ENCODE peak calls at places on chromosome 18, in six cellular contexts. One of them, this sample, is unnamed.

GRCh38 chr18:36809590-36810381 is 19.0 kb downstream of the TPGS2 start:
- DNase-seq in suprapubic skin: no peak
- DNase-seq in GM12891: peak; percentile 42
- DNase-seq in K562: peak; percentile 82
- DNase-seq in ovary: peak; percentile 26
- DNase-seq in transverse colon: peak; percentile 14
- DNase-seq in this sample: no peak

GRCh38 chr18:50665015-50665414 is 105.1 kb downstream of the MAPK4 start:
- DNase-seq in suprapubic skin: no peak
- DNase-seq in GM12891: no peak
- DNase-seq in K562: no peak
- DNase-seq in transverse colon: no peak
- DNase-seq in ovary: no peak
- DNase-seq in this sample: no peak

GRCh38 chr18:40382191-40382590 is 1572.8 kb upstream of the PIK3C3 start:
- DNase-seq in transverse colon: no peak
- DNase-seq in ovary: no peak
- DNase-seq in K562: no peak
- DNase-seq in GM12891: no peak
- DNase-seq in suprapubic skin: no peak
- DNase-seq in this sample: no peak

GRCh38 chr18:21000667-21001066 is 110.9 kb downstream of the ROCK1 start:
- DNase-seq in suprapubic skin: no peak
- DNase-seq in GM12891: no peak
- DNase-seq in ovary: no peak
- DNase-seq in transverse colon: no peak
- DNase-seq in K562: no peak
- DNase-seq in this sample: no peak

GRCh38 chr18:55508637-55509036 is 79.4 kb downstream of the TCF4 start:
- DNase-seq in suprapubic skin: no peak
- DNase-seq in transverse colon: no peak
- DNase-seq in ovary: no peak
- DNase-seq in GM12891: no peak
- DNase-seq in K562: no peak
- DNase-seq in this sample: no peak

GRCh38 chr18:73980289-73980979 is 167.2 kb downstream of the FBXO15 start:
- DNase-seq in K562: peak; percentile 29
- DNase-seq in suprapubic skin: no peak
- DNase-seq in GM12891: no peak
- DNase-seq in ovary: no peak
- DNase-seq in transverse colon: no peak
- DNase-seq in this sample: no peak

GRCh38 chr18:79388043-79388442 is 7.7 kb upstream of the NFATC1 start:
- DNase-seq in transverse colon: no peak
- DNase-seq in ovary: no peak
- DNase-seq in GM12891: no peak
- DNase-seq in K562: no peak
- DNase-seq in suprapubic skin: no peak
- DNase-seq in this sample: peak; percentile 36

GRCh38 chr18:72811047-72811446 is 56.7 kb downstream of the NETO1 start:
- DNase-seq in ovary: no peak
- DNase-seq in GM12891: no peak
- DNase-seq in K562: no peak
- DNase-seq in transverse colon: no peak
- DNase-seq in suprapubic skin: no peak
- DNase-seq in this sample: no peak

GRCh38 chr18:29003194-29003593 is 826.3 kb upstream of the CDH2 start:
- DNase-seq in ovary: no peak
- DNase-seq in K562: no peak
- DNase-seq in GM12891: no peak
- DNase-seq in suprapubic skin: no peak
- DNase-seq in transverse colon: no peak
- DNase-seq in this sample: no peak

DNA sequence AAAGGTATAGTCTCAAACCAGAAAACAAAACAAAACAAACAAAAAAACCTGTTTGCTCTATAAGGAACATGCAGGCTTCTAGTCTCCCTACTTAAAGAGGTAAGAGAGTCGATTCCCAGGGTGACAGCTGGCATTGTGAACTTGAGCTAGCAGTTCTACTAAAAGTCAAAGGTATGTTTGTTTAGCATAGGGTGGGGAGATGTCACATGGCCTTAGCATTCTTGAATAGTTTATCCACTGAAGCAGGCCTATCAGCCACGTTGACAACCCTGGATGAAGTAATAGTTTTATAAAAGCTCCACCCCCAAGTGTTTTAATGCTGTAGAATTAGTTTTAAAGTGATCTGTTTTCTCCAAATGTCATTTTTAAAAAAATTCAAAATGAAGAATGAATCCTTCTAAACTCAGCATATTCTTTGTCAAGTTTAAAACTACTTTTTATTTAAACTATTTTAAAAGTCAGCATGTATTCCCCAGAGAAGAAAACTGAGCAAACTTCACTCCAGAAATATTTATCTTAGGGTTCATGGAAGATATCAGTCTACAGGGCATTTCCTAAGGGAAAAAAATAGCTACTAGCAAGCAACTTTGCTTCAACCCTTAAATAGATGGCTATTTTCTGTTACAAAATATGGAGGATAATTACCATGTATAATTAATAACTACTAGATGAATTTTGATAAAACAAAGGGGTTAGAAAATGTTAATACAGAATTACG is 1.7 kb downstream of the MYOM1 start:
- DNase-seq in GM12891: no peak
- DNase-seq in ovary: no peak
- DNase-seq in suprapubic skin: no peak
- DNase-seq in K562: peak; percentile 57
- DNase-seq in transverse colon: peak; percentile 61
- DNase-seq in this sample: no peak
- TF ChIP-seq POLR2A in GM12891: no peak
- TF ChIP-seq POLR2A in ovary: no peak
- TF ChIP-seq POLR2A in suprapubic skin: no peak
- TF ChIP-seq POLR2A in K562: no peak
- TF ChIP-seq POLR2A in transverse colon: peak; percentile 58
- TF ChIP-seq POLR2A in this sample: peak; percentile 12

DNA sequence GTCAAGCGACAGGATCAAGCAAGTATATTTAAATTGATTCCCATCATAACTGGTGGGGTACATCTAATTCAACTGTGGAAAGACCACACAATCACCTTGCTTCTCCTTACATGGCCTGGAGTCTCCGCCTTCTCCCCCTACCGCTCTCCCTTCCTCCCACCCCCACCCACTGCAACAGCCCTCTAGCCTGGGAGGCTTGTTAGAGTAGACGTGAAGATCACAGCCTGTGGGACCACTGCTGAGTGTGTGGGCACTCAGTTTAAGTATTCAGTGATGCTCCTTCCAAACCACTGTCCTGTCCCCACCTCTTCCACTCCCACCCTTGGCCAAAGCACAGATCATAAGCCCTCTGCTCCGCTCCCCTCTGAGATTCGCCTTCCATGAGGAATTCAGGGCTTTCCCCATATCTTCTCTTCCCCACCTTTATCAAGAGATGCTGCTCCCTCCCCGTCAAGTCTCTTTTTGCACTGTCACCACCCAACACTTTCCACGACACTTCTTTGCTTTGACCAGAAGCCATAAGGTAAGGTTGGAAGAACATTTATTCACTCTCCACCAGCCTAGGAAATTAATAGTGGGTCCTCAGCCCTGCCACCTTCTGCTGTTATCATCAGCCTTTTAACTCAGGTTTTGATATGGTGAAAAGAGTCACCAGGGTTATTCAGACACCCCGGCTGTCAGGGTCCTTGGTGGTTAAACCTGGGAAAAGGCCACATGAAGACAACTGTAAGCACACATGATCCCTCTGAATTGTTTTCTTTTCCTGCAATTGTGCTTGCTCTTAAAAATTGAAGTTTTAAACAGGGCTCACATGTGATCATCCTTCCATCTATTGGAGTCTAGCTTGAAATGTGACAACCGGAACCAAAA is 1.7 kb downstream of the METTL4 start:
- DNase-seq in ovary: no peak
- DNase-seq in suprapubic skin: no peak
- DNase-seq in K562: peak; percentile 73
- DNase-seq in GM12891: no peak
- DNase-seq in transverse colon: no peak
- DNase-seq in this sample: no peak
- TF ChIP-seq POLR2A in ovary: no peak
- TF ChIP-seq POLR2A in suprapubic skin: no peak
- TF ChIP-seq POLR2A in K562: peak; percentile 60
- TF ChIP-seq POLR2A in GM12891: no peak
- TF ChIP-seq POLR2A in transverse colon: no peak
- TF ChIP-seq POLR2A in this sample: no peak

GRCh38 chr18:11983592-11983991 is 2.3 kb downstream of the IMPA2 start:
- DNase-seq in suprapubic skin: no peak
- DNase-seq in K562: no peak
- DNase-seq in transverse colon: peak; percentile 45
- DNase-seq in GM12891: no peak
- DNase-seq in ovary: no peak
- DNase-seq in this sample: no peak
- TF ChIP-seq POLR2A in suprapubic skin: no peak
- TF ChIP-seq POLR2A in K562: no peak
- TF ChIP-seq POLR2A in transverse colon: no peak
- TF ChIP-seq POLR2A in GM12891: no peak
- TF ChIP-seq POLR2A in ovary: no peak
- TF ChIP-seq POLR2A in this sample: no peak

GRCh38 chr18:6004119-6004518 is 108.8 kb upstream of the TMEM200C start:
- DNase-seq in K562: no peak
- DNase-seq in GM12891: no peak
- DNase-seq in suprapubic skin: no peak
- DNase-seq in ovary: no peak
- DNase-seq in transverse colon: no peak
- DNase-seq in this sample: no peak
- TF ChIP-seq POLR2A in K562: no peak
- TF ChIP-seq POLR2A in GM12891: no peak
- TF ChIP-seq POLR2A in suprapubic skin: no peak
- TF ChIP-seq POLR2A in ovary: no peak
- TF ChIP-seq POLR2A in transverse colon: no peak
- TF ChIP-seq POLR2A in this sample: no peak

GRCh38 chr18:48928787-48929186 is 22.0 kb downstream of the SMAD7 start:
- DNase-seq in K562: no peak
- DNase-seq in ovary: no peak
- DNase-seq in transverse colon: peak; percentile 86
- DNase-seq in GM12891: no peak
- DNase-seq in suprapubic skin: no peak
- DNase-seq in this sample: peak; percentile 75
- TF ChIP-seq POLR2A in K562: no peak
- TF ChIP-seq POLR2A in ovary: no peak
- TF ChIP-seq POLR2A in transverse colon: peak; percentile 39
- TF ChIP-seq POLR2A in GM12891: no peak
- TF ChIP-seq POLR2A in suprapubic skin: no peak
- TF ChIP-seq POLR2A in this sample: no peak

DNA sequence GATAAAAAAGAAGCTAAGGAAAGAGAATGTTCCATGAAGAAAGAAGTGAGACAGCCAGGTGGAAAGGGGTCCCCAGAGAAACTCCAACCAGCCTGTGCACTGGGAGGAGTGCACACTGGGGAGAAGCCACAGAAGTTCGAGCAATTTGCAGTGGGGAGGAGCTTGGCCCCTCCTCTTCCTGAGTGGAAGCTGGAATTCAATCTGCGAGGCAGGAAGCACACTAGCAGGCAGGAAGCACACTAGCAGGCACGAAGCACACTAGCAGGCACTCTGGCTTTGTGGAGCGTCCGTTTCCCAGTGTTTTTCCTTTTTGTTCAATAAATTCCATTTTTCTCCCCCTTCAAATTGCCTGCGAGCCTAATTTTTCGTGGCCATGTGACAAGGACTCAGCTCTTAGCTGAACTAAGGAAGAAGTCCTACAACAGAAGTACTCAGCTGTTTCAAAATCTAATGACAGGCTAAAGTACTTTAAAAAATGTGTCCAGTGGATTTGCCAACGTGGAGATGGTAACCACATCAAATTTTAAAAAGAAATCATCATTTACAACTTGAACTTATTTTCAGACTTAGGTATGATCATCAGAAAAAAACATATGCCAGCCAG is 21.4 kb upstream of the SPIRE1 start:
- DNase-seq in suprapubic skin: no peak
- DNase-seq in GM12891: no peak
- DNase-seq in K562: peak; percentile 19
- DNase-seq in ovary: peak; percentile 65
- DNase-seq in transverse colon: peak; percentile 22
- DNase-seq in this sample: peak; percentile 71
- TF ChIP-seq POLR2A in suprapubic skin: no peak
- TF ChIP-seq POLR2A in GM12891: no peak
- TF ChIP-seq POLR2A in K562: no peak
- TF ChIP-seq POLR2A in ovary: no peak
- TF ChIP-seq POLR2A in transverse colon: peak; percentile 26
- TF ChIP-seq POLR2A in this sample: no peak

GRCh38 chr18:5295981-5296705 is 617 bp upstream of the ZBTB14 start:
- DNase-seq in ovary: peak; percentile 97
- DNase-seq in suprapubic skin: peak; percentile 97
- DNase-seq in K562: peak; percentile 98
- DNase-seq in transverse colon: peak; percentile 98
- DNase-seq in GM12891: peak; percentile 76
- DNase-seq in this sample: peak; percentile 96
- TF ChIP-seq POLR2A in ovary: no peak
- TF ChIP-seq POLR2A in suprapubic skin: no peak
- TF ChIP-seq POLR2A in K562: no peak
- TF ChIP-seq POLR2A in transverse colon: no peak
- TF ChIP-seq POLR2A in GM12891: peak; percentile 53
- TF ChIP-seq POLR2A in this sample: peak; percentile 48

GRCh38 chr18:23689031-23689615 is at the start of gene LAMA3:
- DNase-seq in suprapubic skin: no peak
- DNase-seq in K562: no peak
- DNase-seq in GM12891: no peak
- DNase-seq in ovary: peak; percentile 68
- DNase-seq in transverse colon: peak; percentile 61
- DNase-seq in this sample: peak; percentile 80

GRCh38 chr18:23693849-23694248 is 4.6 kb downstream of the LAMA3 start:
- DNase-seq in GM12891: no peak
- DNase-seq in transverse colon: peak; percentile 17
- DNase-seq in ovary: no peak
- DNase-seq in suprapubic skin: no peak
- DNase-seq in K562: no peak
- DNase-seq in this sample: no peak

GRCh38 chr18:23688528-23688927 is 725 bp upstream of the LAMA3 start:
- DNase-seq in GM12891: no peak
- DNase-seq in K562: no peak
- DNase-seq in transverse colon: no peak
- DNase-seq in ovary: no peak
- DNase-seq in suprapubic skin: no peak
- DNase-seq in this sample: no peak

GRCh38 chr18:23690505-23691068 is 1.3 kb downstream of the LAMA3 start:
- DNase-seq in K562: no peak
- DNase-seq in GM12891: no peak
- DNase-seq in transverse colon: no peak
- DNase-seq in ovary: no peak
- DNase-seq in suprapubic skin: no peak
- DNase-seq in this sample: no peak

GRCh38 chr18:23689616-23690504 is 607 bp downstream of the LAMA3 start:
- DNase-seq in transverse colon: no peak
- DNase-seq in K562: no peak
- DNase-seq in suprapubic skin: peak; percentile 81
- DNase-seq in GM12891: peak; percentile 45
- DNase-seq in ovary: peak; percentile 38
- DNase-seq in this sample: peak; percentile 13
- TF ChIP-seq POLR2A in transverse colon: no peak
- TF ChIP-seq POLR2A in K562: no peak
- TF ChIP-seq POLR2A in suprapubic skin: no peak
- TF ChIP-seq POLR2A in GM12891: no peak
- TF ChIP-seq POLR2A in ovary: no peak
- TF ChIP-seq POLR2A in this sample: no peak

This sample was measured in heart left ventricle.